ENCODE peak calls at places on chromosomes 11 and 22, in five cellular contexts. L, Z, G, U and S are unnamed samples.

GRCh38 chr22:35684270-35684700 is 33.4 kb upstream of the APOL5 start:
- DNase-seq in G (no peak), L (peak; percentile 21), Z (no peak), U (peak; percentile 78), S (no peak)

GRCh38 chr11:65822760-65823528 is 10.8 kb upstream of the SNX32 start:
- DNase-seq in U (no peak), L (no peak), G (no peak), Z (no peak), S (no peak)

GRCh38 chr11:10473371-10473770 is 18.3 kb downstream of the AMPD3 start:
- DNase-seq in L (no peak), G (no peak), Z (no peak), U (no peak), S (no peak)

GRCh38 chr11:31628111-31628510 is 118.5 kb downstream of the ELP4 start:
- DNase-seq in U (no peak), L (no peak), Z (no peak), G (no peak), S (no peak)

GRCh38 chr22:49272546-49273125 is 555.0 kb downstream of the BRD1 start:
- DNase-seq in L (no peak), G (no peak), U (no peak), Z (no peak), S (no peak)

GRCh38 chr11:3001496-3001895 is 9.4 kb upstream of the NAP1L4 start:
- DNase-seq in L (no peak), U (no peak), G (no peak), Z (no peak), S (peak; percentile 81)

GRCh38 chr11:77672276-77672675 is 34.7 kb upstream of the CLNS1A start:
- DNase-seq in U (peak; percentile 92), G (peak; percentile 90), L (no peak), Z (no peak), S (no peak)

GRCh38 chr11:16804104-16804947 is 65.9 kb downstream of the C11orf58 start:
- DNase-seq in L (no peak), G (no peak), U (no peak), Z (no peak), S (no peak)

GRCh38 chr11:69442807-69443137 is 38.7 kb upstream of the LINC01488 start:
- DNase-seq in Z (no peak), G (no peak), L (peak; percentile 31), U (peak; percentile 88), S (no peak)

GRCh38 chr11:48013269-48013901 is 33.0 kb downstream of the PTPRJ start:
- DNase-seq in G (no peak), L (no peak), U (peak; percentile 49), Z (peak; percentile 39), S (no peak)

GRCh38 chr11:60844045-60844869 is 2.3 kb downstream of the CCDC86 start:
- DNase-seq in Z (no peak), U (peak; percentile 70), L (no peak), G (no peak), S (no peak)

GRCh38 chr11:27720277-27720830 is 20.1 kb upstream of the BDNF start:
- DNase-seq in G (no peak), U (peak; percentile 77), L (peak; percentile 50), Z (no peak), S (no peak)

GRCh38 chr11:32902089-32902665 is 9.6 kb downstream of the QSER1 start:
- DNase-seq in Z (no peak), L (no peak), U (no peak), G (no peak), S (no peak)

GRCh38 chr22:46797355-46797754 is 34.9 kb downstream of the TBC1D22A start:
- DNase-seq in L (no peak), U (peak; percentile 31), G (no peak), Z (no peak), S (no peak)

GRCh38 chr11:17927643-17928343 is 85.1 kb downstream of the SERGEF start:
- DNase-seq in Z (no peak), U (peak; percentile 67), L (no peak), G (peak; percentile 78), S (no peak)

GRCh38 chr22:19069451-19069850 is 52.8 kb downstream of the DGCR2 start:
- DNase-seq in U (no peak), G (no peak), L (no peak), Z (no peak), S (no peak)

GRCh38 chr22:24112188-24112587 is 69.1 kb upstream of the SUSD2 start:
- DNase-seq in U (peak; percentile 46), L (no peak), Z (no peak), G (no peak), S (no peak)

GRCh38 chr11:83249445-83249844 is 36.7 kb downstream of the CCDC90B start:
- DNase-seq in U (no peak), G (no peak), L (no peak), Z (no peak), S (no peak)

GRCh38 chr11:47285969-47286770 is 16.2 kb downstream of the MADD start:
- DNase-seq in U (no peak), G (no peak), Z (no peak), L (no peak), S (no peak)

GRCh38 chr11:62577046-62577708 is 3.5 kb upstream of the EEF1G start:
- DNase-seq in U (no peak), G (no peak), L (no peak), Z (no peak), S (no peak)

GRCh38 chr22:40037320-40037719 is 42.6 kb downstream of the FAM83F start:
- DNase-seq in G (no peak), Z (no peak), L (peak; percentile 10), U (no peak), S (no peak)

GRCh38 chr11:85661972-85662664 is 2.8 kb downstream of the CREBZF start:
- DNase-seq in L (no peak), U (peak; percentile 60), Z (no peak), G (no peak), S (no peak)

GRCh38 chr11:118229274-118229847 is 4.5 kb upstream of the JAML start:
- DNase-seq in G (no peak), L (no peak), U (peak; percentile 50), Z (no peak), S (no peak)

GRCh38 chr22:39254789-39255298 is 10.1 kb upstream of the PDGFB start:
- DNase-seq in Z (no peak), G (no peak), L (no peak), U (peak; percentile 82), S (no peak)

GRCh38 chr11:132139181-132139580 is 768.8 kb downstream of the NTM start:
- DNase-seq in U (peak; percentile 10), L (no peak), Z (no peak), G (no peak), S (no peak)

GRCh38 chr11:65404210-65404609 is 17.8 kb downstream of the FRMD8 start:
- DNase-seq in U (no peak), G (no peak), Z (no peak), L (no peak), S (no peak)

GRCh38 chr11:21625982-21626381 is 566.9 kb upstream of the ANO5 start:
- DNase-seq in Z (no peak), U (peak; percentile 2), G (no peak), L (peak; percentile 16), S (no peak)

GRCh38 chr11:122189259-122189658 is 73.2 kb upstream of the BLID start:
- DNase-seq in L (no peak), Z (no peak), U (peak; percentile 96), G (peak; percentile 85), S (no peak)
- H3K27ac ChIP-seq in L (no peak overlapping the region), Z (no peak overlapping the region), U (peak overlapping the region; percentile 84), G (peak overlapping the region; percentile 63), S (no peak overlapping the region)

DNA sequence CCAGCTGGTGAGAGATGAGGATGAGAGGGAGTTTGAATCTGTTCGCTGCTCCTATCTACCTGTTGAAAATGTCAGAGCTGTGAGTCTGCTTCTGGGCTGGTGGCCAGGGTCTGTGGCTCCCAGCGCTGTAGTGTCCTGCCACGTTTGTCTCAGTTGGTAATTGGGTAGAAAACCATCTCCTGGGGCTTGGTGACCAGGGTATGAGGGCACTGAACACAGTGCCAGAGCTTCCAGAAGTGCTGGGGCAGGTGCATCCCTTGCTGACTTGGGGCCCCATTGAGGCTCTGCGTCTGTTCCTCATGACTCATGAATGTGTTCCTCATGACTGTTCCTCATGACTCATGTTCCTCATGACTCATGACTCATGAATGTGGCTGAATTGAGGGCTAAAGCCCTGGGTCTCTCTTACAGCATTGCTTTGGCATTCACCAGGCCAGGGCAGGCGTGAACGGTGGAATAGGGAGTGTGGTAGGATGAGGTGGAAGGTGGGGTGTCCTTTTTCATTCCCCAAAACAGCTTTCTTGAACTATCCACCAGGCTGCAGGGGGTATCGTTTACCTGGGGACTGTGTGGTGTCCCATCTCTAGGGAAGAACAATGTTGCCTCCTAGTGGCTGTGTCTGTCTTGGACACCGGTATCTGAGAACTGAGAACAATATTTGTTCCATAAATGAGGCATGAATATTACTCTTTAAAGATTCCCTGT is 139.5 kb downstream of the COMMD9 start:
- DNase-seq in U (peak; percentile 96), Z (no peak), G (peak; percentile 97), L (peak; percentile 43), S (peak; percentile 29)
- H3K27ac ChIP-seq in U (peak overlapping the region; percentile 54), Z (no peak overlapping the region), G (peak overlapping the region; percentile 95), L (no peak overlapping the region), S (peak overlapping the region; percentile 11)

DNA sequence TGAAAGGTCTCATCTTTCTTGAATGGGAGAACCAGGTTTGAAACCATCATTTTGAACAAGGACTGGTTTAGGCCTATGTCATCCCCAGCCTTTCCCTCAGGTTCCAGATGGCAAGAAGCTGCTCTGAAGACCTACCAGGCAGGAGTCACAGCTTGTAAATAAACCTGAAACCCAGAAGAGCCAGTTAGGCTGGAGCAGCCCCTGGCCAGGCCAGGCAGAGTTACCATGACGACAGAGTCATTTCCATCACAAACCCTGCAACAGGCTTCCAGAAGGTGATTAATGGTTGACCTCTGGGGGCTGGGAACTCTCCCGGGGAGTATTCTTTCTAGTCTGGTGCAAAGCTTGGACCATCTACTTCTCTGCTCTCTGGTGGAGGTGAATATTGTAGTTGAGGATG is 164.1 kb upstream of the NCAM1 start:
- DNase-seq in G (no peak), U (no peak), Z (no peak), L (no peak), S (no peak)
- H3K27ac ChIP-seq in G (no peak overlapping the region), U (no peak overlapping the region), Z (no peak overlapping the region), L (no peak overlapping the region), S (no peak overlapping the region)

GRCh38 chr11:125645871-125646270 is 20.9 kb downstream of the CHEK1 start:
- DNase-seq in Z (no peak), L (no peak), G (no peak), U (no peak), S (no peak)
- H3K27ac ChIP-seq in Z (no peak overlapping the region), L (no peak overlapping the region), G (no peak overlapping the region), U (no peak overlapping the region), S (no peak overlapping the region)

GRCh38 chr22:45053094-45053493 is 43.3 kb upstream of the PHF21B start:
- DNase-seq in Z (no peak), L (no peak), U (no peak), G (no peak), S (no peak)
- H3K27ac ChIP-seq in Z (no peak overlapping the region), L (no peak overlapping the region), U (no peak overlapping the region), G (no peak overlapping the region), S (no peak overlapping the region)

DNA sequence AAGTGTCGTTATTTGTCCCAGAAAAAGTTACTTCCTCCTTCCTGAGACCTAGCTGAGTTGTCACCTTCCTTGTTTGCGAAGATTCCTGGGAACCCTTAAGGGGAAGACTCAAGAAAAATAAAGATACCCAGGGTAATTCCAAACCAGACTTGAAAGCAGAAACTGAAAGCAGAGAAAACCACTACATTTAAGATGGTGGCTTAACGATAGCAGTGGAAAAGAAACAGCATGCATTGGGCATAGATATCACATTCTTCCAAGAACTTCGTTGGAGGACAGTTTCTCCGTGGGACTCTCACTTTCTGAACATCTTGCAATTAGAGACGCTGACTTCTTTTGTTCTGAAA is 89.1 kb downstream of the FAM76B start:
- DNase-seq in U (no peak), Z (peak; percentile 40), G (no peak), L (no peak), S (no peak)
- H3K27ac ChIP-seq in U (no peak overlapping the region), Z (peak overlapping the region; percentile 91), G (no peak overlapping the region), L (peak overlapping the region; percentile 7), S (peak overlapping the region; percentile 32)